ENCODE peak calls at places on chromosomes 6 and 20, in six cellular contexts. Z is H1, O is IMR-90, H is mesenchymal stem cell, V is neuronal stem cell, G is H9. U is an unnamed sample.

GRCh38 chr6:14748679-14749078 is 497.2 kb upstream of the JARID2 start:
- DNase-seq in Z (no peak), O (no peak), H (no peak), V (no peak), G (no peak), U (no peak)

GRCh38 chr6:154555075-154555677 is 44.7 kb upstream of the CNKSR3 start:
- DNase-seq in Z (no peak), O (peak; percentile 8), H (peak; percentile 23), V (no peak), G (no peak), U (no peak)

GRCh38 chr20:58628491-58629212 is 22.4 kb upstream of the STX16 start:
- DNase-seq in Z (no peak), O (no peak), H (no peak), V (no peak), G (no peak), U (no peak)

GRCh38 chr6:159836294-159837140 is 36.4 kb downstream of the PNLDC1 start:
- DNase-seq in Z (no peak), O (peak; percentile 17), H (no peak), V (no peak), G (no peak), U (no peak)

GRCh38 chr6:21749754-21750153 is 156.2 kb downstream of the SOX4 start:
- DNase-seq in Z (no peak), O (no peak), H (no peak), V (no peak), G (no peak), U (no peak)

GRCh38 chr6:158571826-158572652 is 12.1 kb downstream of the TMEM181 start:
- DNase-seq in Z (no peak), O (no peak), H (no peak), V (no peak), G (no peak), U (peak; percentile 95)

GRCh38 chr6:65199121-65199520 is 507.9 kb downstream of the EYS start:
- DNase-seq in Z (no peak), O (no peak), H (no peak), V (no peak), G (no peak), U (no peak)

GRCh38 chr6:139550361-139550760 is 175.9 kb upstream of the CITED2 start:
- DNase-seq in Z (no peak), O (no peak), H (no peak), V (no peak), G (no peak), U (no peak)

GRCh38 chr6:147149092-147149491 is 55.1 kb upstream of the STXBP5 start:
- DNase-seq in Z (no peak), O (no peak), H (no peak), V (no peak), G (no peak), U (no peak)

DNA sequence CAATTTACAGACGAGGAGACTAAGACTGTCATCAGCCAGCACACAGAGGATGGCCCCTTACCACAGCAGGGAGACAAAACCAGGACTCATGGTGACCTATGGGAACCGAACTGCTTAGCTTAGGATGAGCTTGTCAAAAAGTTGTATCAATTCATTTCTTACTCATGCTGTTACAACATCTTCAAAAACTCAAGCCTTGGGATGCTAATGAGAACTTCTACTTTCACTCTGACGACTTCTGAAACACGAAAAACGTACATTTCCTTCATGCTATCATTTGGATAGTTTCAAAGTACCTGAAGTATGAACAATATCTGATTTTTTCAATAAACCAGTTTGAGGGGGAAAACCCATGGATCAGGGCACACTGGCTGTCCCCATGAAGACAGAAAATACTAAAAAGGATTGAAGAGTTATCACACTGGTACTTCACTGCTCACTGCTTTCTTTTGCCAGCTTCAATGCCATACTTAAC is 31.9 kb downstream of the HIVEP2 start:
- DNase-seq in Z (no peak), O (no peak), H (no peak), V (no peak), G (no peak), U (peak; percentile 23)
- H4K91ac ChIP-seq in Z (no peak overlapping the region), O (no peak overlapping the region), H (no peak overlapping the region), V (no peak overlapping the region), G (no peak overlapping the region), U (no peak overlapping the region)

DNA sequence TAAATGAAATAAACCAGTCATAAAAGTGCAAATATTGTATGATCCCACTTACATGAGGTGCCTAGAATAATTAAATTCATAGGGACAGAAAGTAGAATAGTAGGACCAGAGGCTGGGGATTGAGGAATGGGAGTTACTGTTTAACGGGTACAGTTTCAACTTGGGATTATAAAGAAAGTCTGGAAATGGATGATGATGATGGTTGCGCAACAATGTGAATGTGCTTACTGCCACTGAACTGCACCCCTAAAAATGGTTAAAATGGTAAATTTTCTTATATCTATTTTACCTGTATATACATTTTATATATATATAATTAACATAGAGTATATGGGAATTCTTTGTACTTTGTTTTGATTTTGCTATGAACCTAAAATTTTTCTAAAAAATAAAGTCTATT is 53.3 kb upstream of the L3MBTL3 start:
- DNase-seq in Z (no peak), O (no peak), H (no peak), V (no peak), G (no peak), U (no peak)
- H4K91ac ChIP-seq in Z (no peak overlapping the region), O (no peak overlapping the region), H (no peak overlapping the region), V (no peak overlapping the region), G (no peak overlapping the region), U (no peak overlapping the region)

GRCh38 chr20:9794831-9795230 is 44.0 kb downstream of the PAK5 start:
- DNase-seq in Z (no peak), O (no peak), H (no peak), V (no peak), G (no peak), U (no peak)
- H4K91ac ChIP-seq in Z (no peak overlapping the region), O (no peak overlapping the region), H (no peak overlapping the region), V (no peak overlapping the region), G (no peak overlapping the region), U (no peak overlapping the region)

GRCh38 chr20:63147532-63147931 is 68.4 kb downstream of the YTHDF1 start:
- DNase-seq in Z (no peak), O (no peak), H (no peak), V (no peak), G (no peak), U (no peak)
- H4K91ac ChIP-seq in Z (no peak overlapping the region), O (no peak overlapping the region), H (no peak overlapping the region), V (no peak overlapping the region), G (no peak overlapping the region), U (no peak overlapping the region)

GRCh38 chr6:56841751-56842150 is 113.2 kb upstream of the BEND6 start:
- DNase-seq in Z (no peak), O (no peak), H (no peak), V (no peak), G (no peak), U (no peak)

GRCh38 chr6:56838965-56839364 is 115.9 kb upstream of the BEND6 start:
- DNase-seq in Z (no peak), O (no peak), H (no peak), V (no peak), G (no peak), U (no peak)

GRCh38 chr6:56841372-56841749 is 113.5 kb upstream of the BEND6 start:
- DNase-seq in Z (no peak), O (no peak), H (no peak), V (no peak), G (no peak), U (no peak)

GRCh38 chr6:56839533-56840183 is 115.2 kb upstream of the BEND6 start:
- DNase-seq in Z (no peak), O (no peak), H (no peak), V (no peak), G (no peak), U (no peak)

DNA sequence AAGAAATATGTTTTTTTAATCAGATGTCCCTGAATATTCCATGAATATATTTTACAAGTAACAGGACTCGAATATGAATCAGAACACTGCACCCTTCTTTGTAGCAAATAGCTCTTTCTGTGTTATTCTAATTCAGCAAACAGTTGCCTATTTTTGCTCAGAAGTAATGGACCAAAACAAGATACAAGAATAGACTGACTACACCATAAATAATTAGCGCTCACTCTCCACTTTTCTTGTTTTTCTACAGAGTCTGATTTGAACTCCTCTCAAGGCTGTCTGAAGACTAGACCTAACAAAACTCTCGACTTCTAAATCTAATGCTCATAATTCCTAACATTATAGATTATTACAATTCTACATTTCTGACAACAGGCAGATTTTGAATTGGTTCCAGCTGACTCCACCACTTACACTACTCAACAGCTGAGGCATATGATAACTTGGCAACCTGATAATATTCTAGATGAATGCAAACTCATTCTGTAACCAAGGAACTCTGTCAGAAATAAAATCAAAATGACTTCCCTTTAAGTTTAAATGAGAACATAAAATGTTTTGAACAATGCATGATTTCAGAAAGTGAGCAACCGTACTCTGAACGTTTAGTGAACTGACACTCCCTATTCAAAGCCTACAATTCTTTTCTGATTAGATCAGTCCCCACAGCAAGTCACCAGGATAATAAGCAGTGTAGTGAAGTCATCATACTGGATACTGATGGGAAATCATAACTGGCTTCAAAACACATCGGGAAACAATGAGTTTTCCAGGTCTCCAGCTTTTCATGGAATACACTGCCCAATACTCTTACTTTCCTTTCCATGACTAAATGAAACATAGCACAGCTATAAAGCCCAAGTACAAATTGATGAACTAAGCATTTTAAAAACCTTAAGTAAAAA is 114.2 kb upstream of the BEND6 start:
- DNase-seq in Z (no peak), O (peak; percentile 83), H (peak; percentile 74), V (no peak), G (no peak), U (peak; percentile 42)
- H4K91ac ChIP-seq in Z (no peak overlapping the region), O (no peak overlapping the region), H (no peak overlapping the region), V (no peak overlapping the region), G (no peak overlapping the region), U (no peak overlapping the region)

GRCh38 chr6:118736351-118736750 is 85.0 kb upstream of the CEP85L start:
- DNase-seq in Z (no peak), O (no peak), H (no peak), V (no peak), G (no peak), U (no peak)
- H4K91ac ChIP-seq in Z (no peak overlapping the region), O (no peak overlapping the region), H (no peak overlapping the region), V (no peak overlapping the region), G (no peak overlapping the region), U (no peak overlapping the region)

GRCh38 chr6:148311849-148312669 is 30.6 kb upstream of the SASH1 start:
- DNase-seq in Z (no peak), O (peak; percentile 42), H (peak; percentile 53), V (no peak), G (no peak), U (no peak)

GRCh38 chr6:148309301-148309700 is 33.3 kb upstream of the SASH1 start:
- DNase-seq in Z (no peak), O (no peak), H (no peak), V (no peak), G (no peak), U (peak; percentile 29)

GRCh38 chr6:148317051-148317450 is 25.6 kb upstream of the SASH1 start:
- DNase-seq in Z (no peak), O (no peak), H (no peak), V (no peak), G (no peak), U (no peak)

GRCh38 chr6:148316308-148316707 is 26.3 kb upstream of the SASH1 start:
- DNase-seq in Z (no peak), O (no peak), H (no peak), V (no peak), G (no peak), U (no peak)

DNA sequence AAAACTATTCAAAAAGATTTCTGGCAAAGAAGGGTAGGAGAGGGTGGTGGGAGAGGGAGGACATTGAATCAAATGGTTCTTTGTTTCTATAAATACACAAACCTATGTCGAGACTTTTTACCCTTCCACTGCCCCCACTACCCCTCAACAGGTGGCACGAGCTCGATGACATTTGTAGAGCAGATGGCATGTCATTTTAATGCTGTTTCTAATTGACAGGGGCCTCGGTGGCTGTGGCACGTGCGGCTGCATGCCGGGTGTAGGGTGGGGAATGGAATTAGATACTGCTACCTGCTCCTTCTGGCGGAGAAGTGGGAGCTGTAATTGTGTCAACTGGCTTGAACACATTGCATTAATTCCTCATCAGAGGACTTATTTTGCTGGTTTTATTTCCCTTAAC is 29.2 kb upstream of the SASH1 start:
- DNase-seq in Z (no peak), O (no peak), H (no peak), V (no peak), G (no peak), U (no peak)
- H4K91ac ChIP-seq in Z (no peak overlapping the region), O (no peak overlapping the region), H (no peak overlapping the region), V (no peak overlapping the region), G (no peak overlapping the region), U (no peak overlapping the region)